ENCODE peak calls at places on chromosomes 4 and X, in ten cellular contexts. Q is stimulated activated effector memory CD8-positive, alpha-beta T cell treated with anti-CD3 and anti-CD28 coated beads, Interleukin-12 subunit alpha, Interleukin-12 subunit beta, amount 100 ng/mL, for 72 hours; K is HTR-8/SVneo; B is stimulated activated CD4-positive, alpha-beta T cell treated with anti-CD3 and anti-CD28 coated beads, Interleukin-2, amount 100 ng/mL, for 24 hours; Z is activated gamma-delta T cell treated with Interleukin-2 at 50 U/mL for 16 hours; G is endothelial cell; L is stimulated activated CD8-positive, alpha-beta memory T cell treated with anti-CD3 and anti-CD28 coated beads, Interleukin-15, amount 100 ng/mL, for 24 hours; H is EH; T is T-helper 1 cell; I is activated CD4-positive, CD25-positive, alpha-beta regulatory T cell. W is an unnamed sample.

GRCh38 chr4:150746156-150746555 is 164.2 kb downstream of the MAB21L2 start:
- DNase-seq in Q (no peak), B (no peak), I (no peak), G (no peak), T (no peak), Z (no peak), K (peak), H (peak), L (no peak), W (no peak)

GRCh38 chr4:7802093-7802726 is 137.5 kb downstream of the AFAP1 start:
- DNase-seq in L (peak), Q (peak), G (peak), H (peak), K (peak), B (peak), I (peak), T (peak), Z (peak), W (peak)

GRCh38 chr4:10655968-10656367 is 28.6 kb downstream of the CLNK start:
- DNase-seq in Z (no peak), L (no peak), Q (no peak), T (no peak), B (no peak), G (no peak), K (peak), I (no peak), H (peak), W (no peak)

GRCh38 chr4:174262624-174263444 is 20.6 kb downstream of the FBXO8 start:
- DNase-seq in B (no peak), H (no peak), T (no peak), K (no peak), I (no peak), Z (no peak), G (no peak), Q (no peak), L (no peak), W (no peak)

GRCh38 chr4:40046311-40046980 is 10.2 kb upstream of the N4BP2 start:
- DNase-seq in K (peak), G (no peak), Q (no peak), H (peak), L (no peak), I (no peak), T (no peak), Z (no peak), B (peak), W (no peak)

GRCh38 chr4:48642421-48643144 is 137.5 kb downstream of the FRYL start:
- DNase-seq in Q (no peak), L (no peak), Z (no peak), I (no peak), T (no peak), G (no peak), B (no peak), K (no peak), H (peak), W (no peak)

GRCh38 chrX:136336623-136337022 is 35.9 kb downstream of the ADGRG4 start:
- DNase-seq in Z (no peak), B (no peak), L (no peak), T (no peak), Q (no peak), I (no peak), K (no peak), G (no peak), H (no peak), W (peak)

GRCh38 chr4:186236126-186236525 is 8.8 kb downstream of the KLKB1 start:
- DNase-seq in G (no peak), K (no peak), B (no peak), Q (no peak), L (no peak), H (no peak), T (no peak), I (no peak), Z (no peak), W (no peak)

GRCh38 chr4:59818656-59819055 is 1381.5 kb upstream of the ADGRL3 start:
- DNase-seq in K (peak), H (no peak), Z (no peak), Q (no peak), G (no peak), T (no peak), B (no peak), L (no peak), I (no peak), W (no peak)

GRCh38 chr4:10622728-10623127 is 61.8 kb downstream of the CLNK start:
- DNase-seq in I (no peak), K (no peak), H (no peak), L (no peak), T (no peak), Q (no peak), B (no peak), Z (no peak), G (peak), W (peak)

GRCh38 chr4:74175379-74175778 is 17.5 kb downstream of the MTHFD2L start:
- DNase-seq in L (no peak), B (no peak), I (no peak), H (no peak), T (no peak), Z (no peak), G (no peak), K (no peak), Q (no peak), W (no peak)

GRCh38 chr4:153771058-153771457 is 11.2 kb upstream of the RNF175 start:
- DNase-seq in L (no peak), T (no peak), Z (no peak), H (no peak), I (no peak), G (no peak), Q (no peak), B (no peak), K (no peak), W (no peak)

GRCh38 chr4:76984127-76984526 is 34.6 kb downstream of the SEPTIN11 start:
- DNase-seq in Q (no peak), L (no peak), B (no peak), K (no peak), T (no peak), H (peak), I (no peak), Z (no peak), G (no peak), W (no peak)

W was measured in HCT116.